ENCODE peak calls at places on chromosomes 11 and 22, in five cellular contexts. I is PC-9, R is aorta, T is posterior vena cava, S is left colon. U is an unnamed sample.

GRCh38 chr22:23835773-23836144 is 3.0 kb downstream of the DERL3 start:
- DNase-seq in I (no peak), T (peak; percentile 58), R (peak; percentile 67), S (no peak), U (no peak)

GRCh38 chr22:43477966-43478365 is 66.2 kb downstream of the MPPED1 start:
- DNase-seq in S (no peak), R (peak; percentile 26), I (no peak), T (peak; percentile 60), U (no peak)

GRCh38 chr22:49197500-49197899 is 630.2 kb downstream of the BRD1 start:
- DNase-seq in R (peak; percentile 67), T (peak; percentile 43), I (no peak), S (peak; percentile 23), U (no peak)

GRCh38 chr11:2462092-2462985 is 17.5 kb downstream of the KCNQ1 start:
- DNase-seq in S (no peak), T (peak; percentile 77), I (no peak), R (no peak), U (no peak)

GRCh38 chr11:10041803-10042202 is 252.2 kb downstream of the SBF2 start:
- DNase-seq in T (no peak), S (no peak), R (no peak), I (no peak), U (no peak)

GRCh38 chr11:1442163-1442562 is 44.4 kb downstream of the MOB2 start:
- DNase-seq in R (no peak), T (no peak), S (no peak), I (no peak), U (no peak)

GRCh38 chr11:61967924-61968757 is 707 bp upstream of the FTH1 start:
- DNase-seq in I (peak; percentile 38), T (peak; percentile 88), R (peak; percentile 88), S (peak; percentile 44), U (peak; percentile 42)

GRCh38 chr11:61080526-61080925 is 21.8 kb upstream of the CD5 start:
- DNase-seq in T (peak; percentile 15), I (no peak), R (no peak), S (no peak), U (no peak)

GRCh38 chr11:125428486-125429173 is 67.4 kb downstream of the FEZ1 start:
- DNase-seq in T (peak; percentile 46), I (no peak), R (no peak), S (no peak), U (no peak)

GRCh38 chr22:37636186-37636948 is 3.1 kb upstream of the SH3BP1 start:
- DNase-seq in S (no peak), R (no peak), I (no peak), T (no peak), U (no peak)

GRCh38 chr11:118851970-118852369 is 31.7 kb upstream of the CXCR5 start:
- DNase-seq in R (no peak), T (no peak), S (no peak), I (no peak), U (no peak)

GRCh38 chr11:111978028-111978771 is 41.1 kb downstream of the DIXDC1 start:
- DNase-seq in R (peak; percentile 82), I (no peak), T (peak; percentile 87), S (peak; percentile 44), U (no peak)

GRCh38 chr11:77381749-77382693 is 80.5 kb upstream of the GDPD4 start:
- DNase-seq in T (no peak), I (no peak), R (no peak), S (no peak), U (no peak)

GRCh38 chr22:39309881-39310714 is 9.3 kb downstream of the RPL3 start:
- DNase-seq in R (peak; percentile 76), T (no peak), S (no peak), I (peak; percentile 54), U (no peak)

GRCh38 chr11:71251761-71252433 is 480 bp downstream of the SHANK2 start:
- DNase-seq in R (no peak), I (no peak), T (peak; percentile 49), S (no peak), U (no peak)

GRCh38 chr11:118660646-118661424 is 18.6 kb downstream of the TREH start:
- DNase-seq in T (no peak), S (no peak), R (peak; percentile 61), I (no peak), U (no peak)

GRCh38 chr11:18608373-18608772 is 8.8 kb downstream of the MISFA start:
- DNase-seq in T (no peak), S (no peak), I (no peak), R (no peak), U (no peak)

GRCh38 chr22:45598596-45599217 is 72.9 kb upstream of the ATXN10 start:
- DNase-seq in S (no peak), T (no peak), R (no peak), I (peak; percentile 29), U (no peak)

GRCh38 chr22:42328130-42328821 is 57.8 kb upstream of the TCF20 start:
- DNase-seq in T (no peak), I (no peak), R (no peak), S (no peak), U (no peak)

GRCh38 chr11:116691779-116692178 is 81.0 kb downstream of the BUD13 start:
- DNase-seq in I (no peak), S (no peak), R (peak; percentile 78), T (peak; percentile 82), U (no peak)

GRCh38 chr11:71490044-71490730 is 36.9 kb upstream of the KRTAP5-7 start:
- DNase-seq in S (no peak), R (peak; percentile 69), I (peak; percentile 1), T (no peak), U (no peak)

GRCh38 chr22:47189056-47189916 is 426.8 kb downstream of the TBC1D22A start:
- DNase-seq in I (no peak), T (peak; percentile 69), R (peak; percentile 63), S (no peak), U (no peak)

GRCh38 chr11:36618025-36618700 is 20.1 kb upstream of the RAG2 start:
- DNase-seq in S (no peak), R (no peak), T (no peak), I (no peak), U (no peak)

GRCh38 chr11:121486054-121486453 is 33.3 kb upstream of the SORL1-AS1 start:
- DNase-seq in I (peak; percentile 58), R (no peak), S (no peak), T (no peak), U (no peak)

GRCh38 chr11:8828580-8829358 is 82.2 kb upstream of the AKIP1 start:
- DNase-seq in I (no peak), T (no peak), S (no peak), R (no peak), U (no peak)

GRCh38 chr11:112302226-112302868 is 41.7 kb upstream of the PLET1 start:
- DNase-seq in R (no peak), I (no peak), S (no peak), T (no peak), U (no peak)

GRCh38 chr11:61775106-61775505 is 17.3 kb downstream of the TMEM258 start:
- DNase-seq in T (no peak), I (no peak), R (no peak), S (no peak), U (no peak)

GRCh38 chr11:94000641-94001040 is 20.5 kb upstream of the HEPHL1 start:
- DNase-seq in T (no peak), S (no peak), I (no peak), R (no peak), U (no peak)

GRCh38 chr11:130602700-130603584 is 154.5 kb downstream of the ADAMTS15 start:
- DNase-seq in S (no peak), I (no peak), T (no peak), R (no peak), U (no peak)

GRCh38 chr22:35844886-35845285 is 127.2 kb downstream of the APOL5 start:
- DNase-seq in T (no peak), R (no peak), I (no peak), S (peak; percentile 63), U (no peak)

GRCh38 chr11:90250970-90251369 is 28.1 kb upstream of the CHORDC1 start:
- DNase-seq in T (no peak), S (no peak), R (no peak), I (no peak), U (no peak)

GRCh38 chr22:19096555-19096954 is 25.7 kb downstream of the DGCR2 start:
- DNase-seq in R (no peak), S (no peak), I (no peak), T (no peak), U (no peak)

GRCh38 chr22:50703726-50704509 is 31.3 kb downstream of the SHANK3 start:
- DNase-seq in S (no peak), I (no peak), T (peak; percentile 73), R (peak; percentile 49), U (no peak)

GRCh38 chr11:69545976-69546617 is 64.6 kb downstream of the LINC01488 start:
- DNase-seq in S (no peak), T (peak; percentile 68), R (peak; percentile 53), I (no peak), U (no peak)

GRCh38 chr11:123474994-123475393 is 44.9 kb downstream of the GRAMD1B start:
- DNase-seq in R (no peak), S (no peak), T (no peak), I (no peak), U (no peak)

GRCh38 chr11:65078151-65078550 is 5.7 kb downstream of the CDCA5 start:
- DNase-seq in R (no peak), T (no peak), I (peak; percentile 35), S (peak; percentile 61), U (no peak)

GRCh38 chr11:16902182-16902581 is 112.0 kb downstream of the PLEKHA7 start:
- DNase-seq in I (peak; percentile 80), S (no peak), T (no peak), R (no peak), U (peak; percentile 91)